ENCODE peak calls at places on chromosomes 3 and 15, in four cellular contexts. R is stimulated activated CD8-positive, alpha-beta memory T cell treated with anti-CD3 and anti-CD28 coated beads, Interleukin-7, amount 100 ng/mL, for 1 hour; C is C1 segment of cervical spinal cord; U is tibial nerve. N is an unnamed sample.

GRCh38 chr3:17965331-17965730 is 222.9 kb upstream of the TBC1D5 start:
- DNase-seq in R (no peak), C (no peak), U (no peak), N (no peak)

GRCh38 chr3:76044601-76045600 is 259.6 kb upstream of the ZNF717 start:
- DNase-seq in R (no peak), C (no peak), U (peak; percentile 26), N (no peak)

GRCh38 chr3:42210731-42211130 is 55.3 kb downstream of the CCK start:
- DNase-seq in R (no peak), C (no peak), U (no peak), N (no peak)

GRCh38 chr15:63155486-63155885 is 1.8 kb downstream of the RPS27L start:
- DNase-seq in R (no peak), C (no peak), U (no peak), N (no peak)

GRCh38 chr3:194296832-194297666 is 54.1 kb downstream of the CPN2 start:
- DNase-seq in R (no peak), C (no peak), U (no peak), N (no peak)

GRCh38 chr15:92327033-92327432 is 66.6 kb upstream of the ST8SIA2 start:
- DNase-seq in R (no peak), C (no peak), U (no peak), N (no peak)

GRCh38 chr15:96972201-96972600 is 641.7 kb downstream of the NR2F2 start:
- DNase-seq in R (no peak), C (no peak), U (no peak), N (no peak)

GRCh38 chr3:49465269-49466034 is 4.6 kb upstream of the DAG1 start:
- DNase-seq in R (no peak), C (no peak), U (no peak), N (peak; percentile 3)

GRCh38 chr15:72231847-72232461 is 964 bp upstream of the PKM start:
- DNase-seq in R (no peak), C (no peak), U (peak; percentile 20), N (no peak)

GRCh38 chr3:128800241-128801187 is 74.5 kb downstream of the RAB7A start:
- DNase-seq in R (no peak), C (no peak), U (no peak), N (peak; percentile 47)

GRCh38 chr15:72902245-72902928 is 118.8 kb upstream of the ADPGK start:
- DNase-seq in R (no peak), C (no peak), U (peak; percentile 30), N (no peak)

GRCh38 chr15:98956796-98957553 is 50.6 kb downstream of the PGPEP1L start:
- DNase-seq in R (no peak), C (no peak), U (no peak), N (no peak)

GRCh38 chr3:136070334-136070733 is 104.8 kb downstream of the PPP2R3A start:
- DNase-seq in R (no peak), C (no peak), U (no peak), N (no peak)

GRCh38 chr3:54193093-54193492 is 70.7 kb downstream of the CACNA2D3 start:
- DNase-seq in R (no peak), C (no peak), U (no peak), N (no peak)

GRCh38 chr3:156181509-156181908 is 61.1 kb downstream of the KCNAB1 start:
- DNase-seq in R (no peak), C (no peak), U (no peak), N (no peak)